ENCODE peak calls at places on chromosomes 12 and 14, in four cellular contexts. R is type B pancreatic cell, V is GM06990, L is WERI-Rb-1. P is an unnamed sample.

GRCh38 chr12:21962821-21963220 is 21.6 kb upstream of the ABCC9 start:
- DNase-seq in R (no peak), V (no peak), L (peak), P (no peak)

GRCh38 chr14:23929131-23929530 is 24.4 kb upstream of the DHRS4 start:
- DNase-seq in R (no peak), V (no peak), L (no peak), P (no peak)

GRCh38 chr14:25032092-25032784 is 17.7 kb downstream of the STXBP6 start:
- DNase-seq in V (no peak), L (no peak), R (no peak), P (no peak)

GRCh38 chr12:50458606-50459005 is 46.2 kb upstream of the DIP2B start:
- DNase-seq in R (no peak), L (no peak), V (no peak), P (no peak)

GRCh38 chr14:50658203-50658602 is 9.9 kb downstream of the SAV1 start:
- DNase-seq in L (no peak), R (no peak), V (no peak), P (no peak)

GRCh38 chr12:32115404-32116104 is 8.9 kb downstream of the BICD1 start:
- DNase-seq in L (no peak), R (no peak), V (no peak), P (no peak)

GRCh38 chr14:93094121-93094918 is 21.4 kb downstream of the ITPK1 start:
- DNase-seq in L (no peak), V (no peak), R (no peak), P (no peak)

GRCh38 chr12:56451147-56451546 is 1.9 kb upstream of the TIMELESS start:
- DNase-seq in V (no peak), L (no peak), R (no peak), P (no peak)

GRCh38 chr12:26642361-26642760 is 190.6 kb downstream of the ITPR2 start:
- DNase-seq in R (no peak), L (no peak), V (no peak), P (no peak)

GRCh38 chr12:117316336-117316735 is 45.1 kb downstream of the NOS1 start:
- DNase-seq in L (no peak), R (no peak), V (no peak), P (no peak)

GRCh38 chr14:73422515-73422914 is 35.8 kb downstream of the NUMB start:
- DNase-seq in V (no peak), R (no peak), L (no peak), P (no peak)

GRCh38 chr12:75727577-75727976 is 216.2 kb upstream of the KRR1 start:
- DNase-seq in R (no peak), V (no peak), L (no peak), P (no peak)

GRCh38 chr14:76456200-76456599 is 80.3 kb downstream of the ESRRB start:
- DNase-seq in L (peak), R (no peak), V (no peak), P (no peak)
- TF ChIP-seq CTCF in L (peak), R (peak), V (peak), P (peak)

DNA sequence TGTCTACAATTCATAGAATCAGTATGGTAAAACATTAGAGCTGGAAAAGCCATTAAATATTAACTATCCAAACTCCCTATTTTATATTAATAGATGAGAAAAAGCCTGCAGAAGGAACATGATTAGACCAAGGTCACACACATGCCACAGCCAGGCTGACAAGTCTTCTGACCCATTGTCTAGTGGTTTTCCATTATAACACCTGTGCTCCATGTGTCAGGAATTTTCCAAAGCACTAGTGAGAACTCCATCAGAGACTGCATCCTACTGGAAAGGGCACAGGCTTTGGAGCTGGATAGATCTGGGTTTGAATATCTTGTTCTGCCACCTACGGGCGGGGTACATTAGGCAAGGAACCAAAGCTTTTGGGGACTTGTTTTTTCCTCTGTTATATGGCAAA is 325.5 kb downstream of the RAD51B start:
- DNase-seq in V (no peak), R (no peak), L (no peak), P (no peak)
- TF ChIP-seq CTCF in V (no peak), R (no peak), L (no peak), P (no peak)

DNA sequence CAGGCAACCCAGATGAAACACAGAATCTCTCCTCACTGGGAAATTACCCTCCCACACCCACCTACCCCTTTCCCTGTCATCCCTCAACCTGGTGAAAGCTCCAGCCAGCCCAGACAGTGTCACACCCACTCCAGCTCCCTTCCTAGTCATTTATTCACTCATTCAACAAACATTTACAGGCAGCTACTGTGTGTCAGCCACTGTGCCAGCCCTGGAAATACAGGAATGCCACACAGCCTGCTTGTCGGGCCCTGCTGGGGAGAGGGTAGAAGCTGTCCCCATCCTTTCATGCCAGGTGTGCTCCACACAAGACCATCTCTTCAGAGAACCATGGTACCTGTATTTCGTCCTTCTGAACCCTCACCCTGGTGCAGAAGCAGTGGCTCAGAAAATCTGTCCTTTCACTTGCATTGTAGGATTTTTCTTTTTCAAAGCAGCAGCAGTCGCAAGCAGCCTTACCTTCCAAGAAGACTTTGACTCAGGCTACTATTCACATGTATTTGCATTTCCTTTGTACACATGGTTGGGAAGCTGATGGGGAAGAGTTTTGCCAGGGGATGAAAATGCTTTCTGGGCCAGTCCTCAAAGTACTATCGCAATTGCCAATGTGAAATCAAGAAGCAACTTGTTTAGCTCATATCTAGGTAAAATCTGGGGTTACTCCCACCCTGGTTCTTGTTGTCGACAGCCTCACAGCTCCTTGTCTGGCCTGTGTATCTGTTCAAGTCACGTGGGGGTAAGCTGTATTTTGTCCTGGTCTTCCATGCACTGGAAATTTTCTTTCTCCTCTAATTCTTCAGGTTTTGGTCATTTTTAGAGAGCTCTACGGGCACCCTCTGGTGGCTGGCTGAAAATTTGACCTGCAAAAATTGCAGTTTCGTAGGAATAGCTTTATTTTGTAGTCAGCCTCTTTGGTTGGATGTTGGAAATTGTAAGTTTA is 147.4 kb upstream of the EGLN3 start:
- DNase-seq in R (no peak), V (no peak), L (no peak), P (no peak)
- TF ChIP-seq CTCF in R (peak), V (peak), L (peak), P (peak)

GRCh38 chr12:51913071-51914033 is 6.0 kb downstream of the ACVRL1 start:
- DNase-seq in R (no peak), V (no peak), L (peak), P (no peak)
- TF ChIP-seq CTCF in R (no peak), V (no peak), L (peak), P (no peak)

GRCh38 chr12:12792421-12792820 is 7.0 kb downstream of the APOLD1 start:
- DNase-seq in R (no peak), L (peak), V (no peak), P (no peak)

GRCh38 chr12:12796928-12797788 is 11.7 kb downstream of the APOLD1 start:
- DNase-seq in R (no peak), L (no peak), V (no peak), P (no peak)

GRCh38 chr12:12791756-12792346 is 6.4 kb downstream of the APOLD1 start:
- DNase-seq in V (no peak), L (peak), R (no peak), P (no peak)

GRCh38 chr12:12796171-12796570 is 10.7 kb downstream of the APOLD1 start:
- DNase-seq in L (no peak), R (no peak), V (no peak), P (no peak)

GRCh38 chr12:12794686-12795085 is 9.2 kb downstream of the APOLD1 start:
- DNase-seq in L (no peak), R (no peak), V (no peak), P (no peak)
- TF ChIP-seq CTCF in L (no peak), R (no peak), V (no peak), P (no peak)

GRCh38 chr12:39764944-39765560 is 145.4 kb upstream of the ABCD2 start:
- DNase-seq in V (no peak), R (no peak), L (no peak), P (no peak)
- TF ChIP-seq CTCF in V (peak), R (peak), L (peak), P (peak)

DNA sequence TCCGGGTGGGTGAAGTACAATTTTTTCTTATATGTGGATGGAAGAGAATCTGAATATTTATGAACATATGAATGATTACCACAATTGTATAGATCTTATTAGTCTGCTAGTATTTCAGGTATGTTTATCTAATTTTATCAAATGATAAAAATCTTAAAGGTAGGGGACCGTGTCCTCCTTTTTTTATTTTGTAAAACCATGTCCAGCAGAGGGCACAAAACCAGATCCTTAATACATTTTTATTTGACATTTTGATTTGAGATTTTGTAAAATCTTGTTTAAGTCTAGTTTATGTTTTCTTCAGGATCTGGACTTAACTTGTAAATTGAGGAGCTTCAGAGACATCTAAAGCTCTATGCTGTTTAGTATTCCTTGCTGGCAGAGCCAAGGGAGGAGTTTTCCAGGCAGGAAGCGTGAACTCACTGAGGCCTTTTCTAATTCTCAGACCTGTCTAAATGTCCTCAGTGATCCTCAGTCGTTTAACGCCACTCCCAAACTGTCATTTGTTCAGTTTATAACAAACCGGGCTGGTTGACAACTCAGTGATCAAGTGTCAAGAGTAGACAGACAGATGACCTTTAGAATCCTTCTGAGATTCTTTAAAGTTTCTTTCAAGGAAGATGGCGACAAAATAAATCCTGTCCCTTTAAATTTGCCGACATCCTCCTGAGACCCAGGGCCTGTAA is 263.9 kb downstream of the KTN1 start:
- DNase-seq in V (no peak), R (no peak), L (no peak), P (no peak)
- TF ChIP-seq CTCF in V (no peak), R (peak), L (no peak), P (no peak)

P was measured in natural killer cell.